ENCODE peak calls at places on chromosomes 2 and 18, in five cellular contexts. One of them, this sample, is unnamed.

GRCh38 chr2:145682536-145683157 is 1162.7 kb upstream of the ZEB2 start:
- DNase-seq in HCT116: no peak
- DNase-seq in GM13976: no peak
- DNase-seq in hepatocyte: no peak
- DNase-seq in neural crest cell: no peak
- DNase-seq in this sample: no peak

GRCh38 chr18:62325806-62326645 is 916 bp downstream of the TNFRSF11A start:
- DNase-seq in GM13976: peak; percentile 46
- DNase-seq in hepatocyte: no peak
- DNase-seq in HCT116: no peak
- DNase-seq in neural crest cell: peak; percentile 18
- DNase-seq in this sample: peak; percentile 63

GRCh38 chr2:42286268-42286946 is 74.6 kb downstream of the COX7A2L start:
- DNase-seq in HCT116: no peak
- DNase-seq in neural crest cell: no peak
- DNase-seq in hepatocyte: no peak
- DNase-seq in GM13976: no peak
- DNase-seq in this sample: no peak

GRCh38 chr2:175366814-175367213 is 185.3 kb upstream of the ATP5MC3 start:
- DNase-seq in GM13976: peak; percentile 13
- DNase-seq in neural crest cell: peak; percentile 45
- DNase-seq in hepatocyte: peak; percentile 75
- DNase-seq in HCT116: peak; percentile 38
- DNase-seq in this sample: peak; percentile 34

GRCh38 chr18:47883771-47884413 is 46.6 kb downstream of the SMAD2 start:
- DNase-seq in HCT116: no peak
- DNase-seq in GM13976: no peak
- DNase-seq in neural crest cell: no peak
- DNase-seq in hepatocyte: peak; percentile 13
- DNase-seq in this sample: no peak

GRCh38 chr2:54952978-54953456 is 97.2 kb downstream of the RTN4 start:
- DNase-seq in neural crest cell: no peak
- DNase-seq in GM13976: no peak
- DNase-seq in hepatocyte: no peak
- DNase-seq in HCT116: no peak
- DNase-seq in this sample: no peak

GRCh38 chr2:20149703-20150030 is 75.3 kb downstream of the SDC1 start:
- DNase-seq in hepatocyte: no peak
- DNase-seq in HCT116: no peak
- DNase-seq in neural crest cell: no peak
- DNase-seq in GM13976: no peak
- DNase-seq in this sample: no peak

GRCh38 chr2:196381464-196381863 is 210.1 kb upstream of the STK17B start:
- DNase-seq in hepatocyte: no peak
- DNase-seq in neural crest cell: no peak
- DNase-seq in HCT116: no peak
- DNase-seq in GM13976: no peak
- DNase-seq in this sample: no peak

GRCh38 chr2:27202829-27203228 is 9.0 kb upstream of the ATRAID start:
- DNase-seq in GM13976: no peak
- DNase-seq in hepatocyte: no peak
- DNase-seq in neural crest cell: no peak
- DNase-seq in HCT116: no peak
- DNase-seq in this sample: no peak

GRCh38 chr2:122531803-122532344 is 776.4 kb downstream of the TSN start:
- DNase-seq in hepatocyte: no peak
- DNase-seq in GM13976: no peak
- DNase-seq in neural crest cell: peak; percentile 28
- DNase-seq in HCT116: no peak
- DNase-seq in this sample: no peak

GRCh38 chr2:10412380-10412779 is 35.7 kb downstream of the ODC1 start:
- DNase-seq in HCT116: no peak
- DNase-seq in hepatocyte: no peak
- DNase-seq in GM13976: peak; percentile 67
- DNase-seq in neural crest cell: peak; percentile 21
- DNase-seq in this sample: peak; percentile 67

GRCh38 chr2:12501469-12502147 is 215.1 kb upstream of the TRIB2 start:
- DNase-seq in neural crest cell: no peak
- DNase-seq in HCT116: no peak
- DNase-seq in GM13976: peak; percentile 52
- DNase-seq in hepatocyte: no peak
- DNase-seq in this sample: peak; percentile 69

GRCh38 chr2:188280811-188281222 is 10.9 kb upstream of the GULP1 start:
- DNase-seq in neural crest cell: no peak
- DNase-seq in GM13976: no peak
- DNase-seq in HCT116: no peak
- DNase-seq in hepatocyte: peak; percentile 9
- DNase-seq in this sample: no peak

GRCh38 chr2:156787517-156787916 is 351.3 kb downstream of the GPD2 start:
- DNase-seq in hepatocyte: no peak
- DNase-seq in GM13976: no peak
- DNase-seq in HCT116: no peak
- DNase-seq in neural crest cell: no peak
- DNase-seq in this sample: no peak

GRCh38 chr2:26054598-26055348 is 20.9 kb downstream of the RAB10 start:
- DNase-seq in hepatocyte: no peak
- DNase-seq in HCT116: no peak
- DNase-seq in neural crest cell: no peak
- DNase-seq in GM13976: no peak
- DNase-seq in this sample: no peak

GRCh38 chr2:99153921-99154604 is 679 bp downstream of the TSGA10 start:
- DNase-seq in hepatocyte: no peak
- DNase-seq in GM13976: no peak
- DNase-seq in neural crest cell: no peak
- DNase-seq in HCT116: no peak
- DNase-seq in this sample: no peak

GRCh38 chr2:27973592-27973991 is 83.1 kb downstream of the BABAM2 start:
- DNase-seq in neural crest cell: no peak
- DNase-seq in GM13976: no peak
- DNase-seq in HCT116: no peak
- DNase-seq in hepatocyte: peak; percentile 20
- DNase-seq in this sample: no peak

GRCh38 chr2:1641498-1641897 is 102.8 kb downstream of the PXDN start:
- DNase-seq in GM13976: no peak
- DNase-seq in hepatocyte: peak; percentile 64
- DNase-seq in neural crest cell: no peak
- DNase-seq in HCT116: no peak
- DNase-seq in this sample: no peak

GRCh38 chr2:188984680-188985079 is 10.5 kb downstream of the COL3A1 start:
- DNase-seq in GM13976: no peak
- DNase-seq in hepatocyte: peak; percentile 60
- DNase-seq in neural crest cell: no peak
- DNase-seq in HCT116: no peak
- DNase-seq in this sample: no peak

GRCh38 chr2:171057575-171057974 is 103.1 kb downstream of the TLK1 start:
- DNase-seq in neural crest cell: no peak
- DNase-seq in GM13976: no peak
- DNase-seq in hepatocyte: no peak
- DNase-seq in HCT116: no peak
- DNase-seq in this sample: no peak

GRCh38 chr2:176763871-176764404 is 448.7 kb upstream of the HNRNPA3 start:
- DNase-seq in hepatocyte: no peak
- DNase-seq in HCT116: no peak
- DNase-seq in neural crest cell: no peak
- DNase-seq in GM13976: no peak
- DNase-seq in this sample: peak; percentile 7

GRCh38 chr18:38450876-38451275 is 885.3 kb upstream of the CELF4 start:
- DNase-seq in hepatocyte: peak; percentile 15
- DNase-seq in HCT116: no peak
- DNase-seq in neural crest cell: no peak
- DNase-seq in GM13976: no peak
- DNase-seq in this sample: no peak

DNA sequence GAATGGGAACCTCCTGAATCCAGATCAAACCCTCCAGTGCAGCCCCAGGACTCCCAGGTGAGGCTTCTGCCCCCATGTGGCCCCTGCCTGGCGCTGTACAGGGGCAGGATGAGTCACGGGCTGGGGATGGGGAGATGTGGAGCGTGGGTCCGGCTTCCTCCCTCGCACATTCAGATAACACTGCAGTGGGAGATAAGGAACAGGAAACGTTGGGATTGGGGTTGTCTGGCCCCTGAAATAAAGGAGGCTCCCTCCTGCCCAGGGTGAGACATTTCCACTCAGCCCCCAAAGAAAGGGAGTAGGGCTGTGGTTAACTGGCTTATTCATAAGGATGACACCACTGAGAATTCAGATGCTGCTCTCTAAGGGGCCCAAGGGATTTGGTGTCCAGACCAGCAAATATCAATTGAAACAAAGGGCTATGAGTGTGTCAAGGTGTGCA is 30.7 kb downstream of the IGFBP5 start:
- DNase-seq in HCT116: no peak
- DNase-seq in neural crest cell: no peak
- DNase-seq in hepatocyte: peak; percentile 69
- DNase-seq in GM13976: no peak
- DNase-seq in this sample: no peak
- TF ChIP-seq CTCF in HCT116: peak; percentile 15
- TF ChIP-seq CTCF in neural crest cell: no peak
- TF ChIP-seq CTCF in hepatocyte: peak; percentile 34
- TF ChIP-seq CTCF in GM13976: peak; percentile 27
- TF ChIP-seq CTCF in this sample: no peak

GRCh38 chr2:191228333-191228732 is 16.9 kb upstream of the MYO1B start:
- DNase-seq in neural crest cell: no peak
- DNase-seq in HCT116: no peak
- DNase-seq in GM13976: no peak
- DNase-seq in hepatocyte: no peak
- DNase-seq in this sample: no peak
- TF ChIP-seq CTCF in neural crest cell: no peak
- TF ChIP-seq CTCF in HCT116: no peak
- TF ChIP-seq CTCF in GM13976: no peak
- TF ChIP-seq CTCF in hepatocyte: no peak
- TF ChIP-seq CTCF in this sample: no peak

DNA sequence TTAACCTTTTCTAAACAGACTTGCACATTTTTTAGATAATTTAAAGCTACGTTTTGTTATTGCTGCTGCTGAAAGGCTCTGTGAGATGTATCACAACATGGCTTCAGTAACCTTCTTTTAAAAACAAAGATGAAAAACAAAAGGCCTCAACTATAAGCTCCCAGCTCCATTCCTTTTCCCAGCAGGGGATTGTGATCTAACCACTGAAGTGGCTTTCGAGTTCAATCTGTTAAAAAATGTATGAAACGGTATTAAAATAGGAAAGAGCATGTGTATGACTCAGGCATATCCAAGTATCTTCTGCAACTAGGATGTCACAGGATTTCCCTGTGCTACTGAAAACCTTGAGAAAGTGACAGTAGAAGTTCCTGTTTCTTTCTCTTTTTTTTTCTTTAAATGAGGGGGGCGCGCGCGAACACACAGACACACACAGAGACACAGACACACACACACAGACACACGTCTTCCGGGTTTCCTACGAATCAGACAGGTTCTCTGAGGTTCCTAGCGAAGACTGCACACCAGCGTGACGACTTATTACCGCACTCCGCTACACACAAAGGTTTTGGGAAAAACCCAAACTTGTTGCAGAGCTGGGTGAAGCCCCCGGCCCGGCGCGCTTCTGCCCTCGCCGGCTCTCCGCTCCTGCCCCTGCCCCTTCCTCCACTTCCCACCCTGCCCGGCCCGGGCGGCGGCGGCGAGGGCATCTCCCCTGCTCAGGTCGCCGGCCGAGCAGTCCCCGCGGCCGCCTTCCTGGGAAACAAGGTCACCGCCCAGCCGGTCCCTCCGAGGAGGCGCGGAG is 86.8 kb downstream of the RBMS1 start:
- DNase-seq in HCT116: peak; percentile 24
- DNase-seq in GM13976: peak; percentile 56
- DNase-seq in hepatocyte: peak; percentile 69
- DNase-seq in neural crest cell: no peak
- DNase-seq in this sample: peak; percentile 69
- TF ChIP-seq CTCF in HCT116: no peak
- TF ChIP-seq CTCF in GM13976: no peak
- TF ChIP-seq CTCF in hepatocyte: no peak
- TF ChIP-seq CTCF in neural crest cell: no peak
- TF ChIP-seq CTCF in this sample: no peak

GRCh38 chr2:8719528-8719927 is 37.7 kb downstream of the ID2 start:
- DNase-seq in GM13976: no peak
- DNase-seq in neural crest cell: no peak
- DNase-seq in HCT116: no peak
- DNase-seq in hepatocyte: no peak
- DNase-seq in this sample: no peak

GRCh38 chr2:8725838-8726237 is 44.0 kb downstream of the ID2 start:
- DNase-seq in hepatocyte: no peak
- DNase-seq in HCT116: no peak
- DNase-seq in GM13976: no peak
- DNase-seq in neural crest cell: no peak
- DNase-seq in this sample: no peak

GRCh38 chr2:8720741-8721140 is 38.9 kb downstream of the ID2 start:
- DNase-seq in hepatocyte: no peak
- DNase-seq in neural crest cell: no peak
- DNase-seq in GM13976: no peak
- DNase-seq in HCT116: no peak
- DNase-seq in this sample: no peak

GRCh38 chr2:8721410-8721809 is 39.6 kb downstream of the ID2 start:
- DNase-seq in hepatocyte: no peak
- DNase-seq in GM13976: no peak
- DNase-seq in HCT116: no peak
- DNase-seq in neural crest cell: no peak
- DNase-seq in this sample: no peak
- TF ChIP-seq CTCF in hepatocyte: no peak
- TF ChIP-seq CTCF in GM13976: no peak
- TF ChIP-seq CTCF in HCT116: no peak
- TF ChIP-seq CTCF in neural crest cell: no peak
- TF ChIP-seq CTCF in this sample: no peak

This sample was measured in GM20000.